ENCODE peak calls at places on chromosomes 7 and 10, in nine cellular contexts. V is fibroblast of lung; F is cardiac muscle cell; R is progenitor cell of endocrine pancreas; S is CD4-positive, alpha-beta T cell; I is WTC11; N is transverse colon; J is dorsolateral prefrontal cortex; B is HFF-Myc. M is an unnamed sample.

GRCh38 chr7:105046414-105046813 is 32.4 kb downstream of the KMT2E start:
- DNase-seq in V (peak; percentile 52), F (no peak), R (no peak), S (no peak), I (no peak), N (no peak), J (no peak), B (no peak), M (no peak)

GRCh38 chr10:125004571-125005311 is 62.8 kb downstream of the ZRANB1 start:
- DNase-seq in V (no peak), F (no peak), R (no peak), S (no peak), I (peak; percentile 6), N (peak; percentile 4), J (no peak), B (no peak), M (no peak)

GRCh38 chr7:56092789-56093531 is at the start of gene PHKG1:
- DNase-seq in V (peak; percentile 91), F (peak; percentile 22), R (no peak), S (no peak), I (peak; percentile 36), N (peak; percentile 67), J (peak; percentile 64), B (peak; percentile 74), M (no peak)

GRCh38 chr10:103610921-103611511 is 117.5 kb downstream of the NEURL1 start:
- DNase-seq in V (no peak), F (no peak), R (no peak), S (no peak), I (no peak), N (no peak), J (no peak), B (no peak), M (no peak)

GRCh38 chr10:101816913-101817541 is 1.2 kb downstream of the OGA start:
- DNase-seq in V (no peak), F (peak; percentile 68), R (no peak), S (no peak), I (no peak), N (no peak), J (no peak), B (no peak), M (no peak)

GRCh38 chr7:44977304-44977858 is 1.4 kb downstream of the MYO1G start:
- DNase-seq in V (no peak), F (no peak), R (no peak), S (peak; percentile 70), I (no peak), N (no peak), J (no peak), B (no peak), M (no peak)

GRCh38 chr7:50667338-50667737 is 102.1 kb upstream of the DDC start:
- DNase-seq in V (peak; percentile 43), F (no peak), R (no peak), S (no peak), I (no peak), N (no peak), J (no peak), B (no peak), M (no peak)

GRCh38 chr10:63829020-63829419 is 307.8 kb downstream of the REEP3 start:
- DNase-seq in V (no peak), F (no peak), R (no peak), S (no peak), I (no peak), N (no peak), J (no peak), B (no peak), M (no peak)

GRCh38 chr10:3570855-3571266 is 214.1 kb downstream of the KLF6 start:
- DNase-seq in V (peak; percentile 11), F (no peak), R (no peak), S (no peak), I (no peak), N (no peak), J (no peak), B (no peak), M (no peak)

GRCh38 chr10:106573106-106573505 is 591.4 kb downstream of the SORCS1 start:
- DNase-seq in V (peak; percentile 68), F (no peak), R (no peak), S (no peak), I (no peak), N (no peak), J (no peak), B (peak; percentile 56), M (no peak)

GRCh38 chr7:94449151-94449725 is 54.5 kb downstream of the COL1A2 start:
- DNase-seq in V (peak; percentile 71), F (peak; percentile 59), R (no peak), S (no peak), I (no peak), N (no peak), J (no peak), B (no peak), M (peak; percentile 52)

GRCh38 chr7:99953649-99954048 is 22.2 kb downstream of the AZGP1 start:
- DNase-seq in V (peak; percentile 40), F (no peak), R (no peak), S (no peak), I (no peak), N (no peak), J (no peak), B (no peak), M (no peak)

GRCh38 chr7:108246227-108246837 is 116.2 kb upstream of the LAMB4 start:
- DNase-seq in V (peak; percentile 94), F (peak; percentile 13), R (no peak), S (no peak), I (no peak), N (no peak), J (no peak), B (peak; percentile 67), M (peak; percentile 52)

GRCh38 chr10:73785221-73785720 is at the start of gene ZSWIM8:
- DNase-seq in V (peak; percentile 98), F (peak; percentile 93), R (peak; percentile 53), S (peak; percentile 81), I (peak; percentile 80), N (peak; percentile 88), J (peak; percentile 93), B (peak; percentile 86), M (peak; percentile 94)

GRCh38 chr10:35731828-35732227 is 89.7 kb upstream of the FZD8 start:
- DNase-seq in V (no peak), F (peak; percentile 2), R (no peak), S (no peak), I (no peak), N (no peak), J (no peak), B (no peak), M (no peak)

GRCh38 chr7:80622531-80622930 is 15.9 kb upstream of the CD36 start:
- DNase-seq in V (peak; percentile 74), F (no peak), R (no peak), S (no peak), I (no peak), N (no peak), J (no peak), B (peak; percentile 63), M (no peak)

GRCh38 chr10:72026251-72026650 is 62.1 kb downstream of the CHST3 start:
- DNase-seq in V (no peak), F (no peak), R (no peak), S (no peak), I (no peak), N (no peak), J (no peak), B (no peak), M (no peak)
- TF ChIP-seq CTCF in V (no peak), F (no peak), R (no peak), S (no peak), I (no peak), N (no peak), J (no peak), B (no peak), M (no peak)

GRCh38 chr10:117345143-117345542 is 30.1 kb downstream of the PDZD8 start:
- DNase-seq in V (peak; percentile 15), F (no peak), R (no peak), S (no peak), I (no peak), N (no peak), J (no peak), B (no peak), M (no peak)
- TF ChIP-seq CTCF in V (no peak), F (no peak), R (no peak), S (no peak), I (no peak), N (no peak), J (no peak), B (no peak), M (no peak)

GRCh38 chr7:28362812-28363211 is 49.5 kb upstream of the CREB5 start:
- DNase-seq in V (no peak), F (no peak), R (no peak), S (no peak), I (no peak), N (no peak), J (no peak), B (no peak), M (no peak)

GRCh38 chr7:28364082-28364481 is 48.2 kb upstream of the CREB5 start:
- DNase-seq in V (no peak), F (no peak), R (no peak), S (no peak), I (no peak), N (no peak), J (no peak), B (no peak), M (no peak)

GRCh38 chr7:28356619-28357018 is 55.7 kb upstream of the CREB5 start:
- DNase-seq in V (no peak), F (no peak), R (no peak), S (no peak), I (no peak), N (no peak), J (no peak), B (no peak), M (no peak)

GRCh38 chr7:28358423-28358868 is 53.9 kb upstream of the CREB5 start:
- DNase-seq in V (peak; percentile 99), F (no peak), R (no peak), S (no peak), I (no peak), N (no peak), J (no peak), B (peak; percentile 99), M (no peak)

GRCh38 chr7:28360739-28361138 is 51.6 kb upstream of the CREB5 start:
- DNase-seq in V (no peak), F (no peak), R (no peak), S (no peak), I (no peak), N (no peak), J (no peak), B (no peak), M (no peak)
- TF ChIP-seq CTCF in V (no peak), F (no peak), R (no peak), S (no peak), I (no peak), N (no peak), J (no peak), B (peak; percentile 10), M (no peak)

DNA sequence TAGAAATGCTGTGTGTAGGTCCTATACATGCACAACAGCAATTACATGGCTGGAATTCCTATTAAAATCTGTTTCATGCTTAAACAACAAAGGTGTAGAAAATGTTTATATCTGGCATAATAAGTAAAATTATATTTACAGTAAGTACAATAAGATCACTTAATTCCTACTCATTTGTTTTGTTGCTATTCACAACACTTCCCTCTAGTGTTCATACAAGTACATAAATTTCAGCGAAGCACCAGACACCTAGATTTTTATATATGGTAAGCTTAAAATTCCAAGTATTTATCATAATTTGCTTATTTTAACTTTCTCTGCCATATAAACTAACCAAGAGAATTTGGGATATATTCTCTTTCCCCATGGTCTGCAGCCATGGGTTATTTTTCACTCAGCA is 51.8 kb upstream of the ANK3 start:
- DNase-seq in V (peak; percentile 60), F (no peak), R (no peak), S (no peak), I (no peak), N (no peak), J (no peak), B (no peak), M (no peak)
- TF ChIP-seq CTCF in V (no peak), F (peak; percentile 53), R (peak; percentile 37), S (no peak), I (no peak), N (peak; percentile 5), J (peak; percentile 47), B (peak; percentile 20), M (peak; percentile 42)

M was measured in hepatocyte.